ENCODE peak calls at places on chromosomes 2 and 18, in ten cellular contexts. One of them, this sample, is unnamed.

GRCh38 chr2:191376981-191377629 is 131.9 kb downstream of the MYO1B start:
- DNase-seq in foreskin keratinocyte: peak
- DNase-seq in lung: peak
- DNase-seq in GM10248: no peak
- DNase-seq in foreskin fibroblast: peak
- DNase-seq in WTC11: no peak
- DNase-seq in left ventricle myocardium inferior: peak
- DNase-seq in HFFc6: peak
- DNase-seq in K562: peak
- DNase-seq in H9: no peak
- DNase-seq in this sample: peak

GRCh38 chr2:215271466-215271865 is 40.4 kb upstream of the ATIC start:
- DNase-seq in foreskin keratinocyte: no peak
- DNase-seq in lung: no peak
- DNase-seq in GM10248: no peak
- DNase-seq in foreskin fibroblast: no peak
- DNase-seq in WTC11: peak
- DNase-seq in left ventricle myocardium inferior: no peak
- DNase-seq in HFFc6: no peak
- DNase-seq in K562: no peak
- DNase-seq in H9: peak
- DNase-seq in this sample: no peak

GRCh38 chr18:32469190-32469611 is 1.5 kb downstream of the GAREM1 start:
- DNase-seq in foreskin keratinocyte: peak
- DNase-seq in lung: peak
- DNase-seq in GM10248: no peak
- DNase-seq in foreskin fibroblast: peak
- DNase-seq in WTC11: no peak
- DNase-seq in left ventricle myocardium inferior: peak
- DNase-seq in HFFc6: peak
- DNase-seq in K562: no peak
- DNase-seq in H9: no peak
- DNase-seq in this sample: no peak

GRCh38 chr2:215680605-215681598 is 245.0 kb upstream of the FN1 start:
- DNase-seq in foreskin keratinocyte: peak
- DNase-seq in lung: peak
- DNase-seq in GM10248: no peak
- DNase-seq in foreskin fibroblast: peak
- DNase-seq in WTC11: no peak
- DNase-seq in left ventricle myocardium inferior: no peak
- DNase-seq in HFFc6: peak
- DNase-seq in K562: no peak
- DNase-seq in H9: no peak
- DNase-seq in this sample: peak

GRCh38 chr2:171390941-171391516 is 42.8 kb downstream of the METTL8 start:
- DNase-seq in foreskin keratinocyte: peak
- DNase-seq in lung: no peak
- DNase-seq in GM10248: no peak
- DNase-seq in foreskin fibroblast: peak
- DNase-seq in WTC11: no peak
- DNase-seq in left ventricle myocardium inferior: no peak
- DNase-seq in HFFc6: peak
- DNase-seq in K562: no peak
- DNase-seq in H9: no peak
- DNase-seq in this sample: peak

GRCh38 chr18:35467624-35468016 is 30.1 kb downstream of the INO80C start:
- DNase-seq in foreskin keratinocyte: no peak
- DNase-seq in lung: no peak
- DNase-seq in GM10248: peak
- DNase-seq in foreskin fibroblast: no peak
- DNase-seq in WTC11: no peak
- DNase-seq in left ventricle myocardium inferior: no peak
- DNase-seq in HFFc6: no peak
- DNase-seq in K562: no peak
- DNase-seq in H9: no peak
- DNase-seq in this sample: no peak

GRCh38 chr2:226354434-226354833 is 445.2 kb downstream of the IRS1 start:
- DNase-seq in foreskin keratinocyte: peak
- DNase-seq in lung: no peak
- DNase-seq in GM10248: no peak
- DNase-seq in foreskin fibroblast: no peak
- DNase-seq in WTC11: no peak
- DNase-seq in left ventricle myocardium inferior: no peak
- DNase-seq in HFFc6: peak
- DNase-seq in K562: no peak
- DNase-seq in H9: no peak
- DNase-seq in this sample: peak

GRCh38 chr2:178190938-178191910 is 3.1 kb upstream of the OSBPL6 start:
- DNase-seq in foreskin keratinocyte: peak
- DNase-seq in lung: no peak
- DNase-seq in GM10248: no peak
- DNase-seq in foreskin fibroblast: no peak
- DNase-seq in WTC11: no peak
- DNase-seq in left ventricle myocardium inferior: no peak
- DNase-seq in HFFc6: no peak
- DNase-seq in K562: no peak
- DNase-seq in H9: no peak
- DNase-seq in this sample: no peak

GRCh38 chr2:160322320-160322719 is 122.2 kb upstream of the ITGB6 start:
- DNase-seq in foreskin keratinocyte: no peak
- DNase-seq in lung: no peak
- DNase-seq in GM10248: no peak
- DNase-seq in foreskin fibroblast: no peak
- DNase-seq in WTC11: no peak
- DNase-seq in left ventricle myocardium inferior: no peak
- DNase-seq in HFFc6: no peak
- DNase-seq in K562: no peak
- DNase-seq in H9: no peak
- DNase-seq in this sample: no peak

GRCh38 chr2:101848790-101849410 is 142.9 kb upstream of the IL1R2 start:
- DNase-seq in foreskin keratinocyte: no peak
- DNase-seq in lung: no peak
- DNase-seq in GM10248: no peak
- DNase-seq in foreskin fibroblast: no peak
- DNase-seq in WTC11: no peak
- DNase-seq in left ventricle myocardium inferior: no peak
- DNase-seq in HFFc6: no peak
- DNase-seq in K562: no peak
- DNase-seq in H9: no peak
- DNase-seq in this sample: no peak

GRCh38 chr2:28610583-28611201 is 114.8 kb downstream of the PLB1 start:
- DNase-seq in foreskin keratinocyte: peak
- DNase-seq in lung: no peak
- DNase-seq in GM10248: peak
- DNase-seq in foreskin fibroblast: peak
- DNase-seq in WTC11: no peak
- DNase-seq in left ventricle myocardium inferior: no peak
- DNase-seq in HFFc6: peak
- DNase-seq in K562: peak
- DNase-seq in H9: no peak
- DNase-seq in this sample: peak

GRCh38 chr2:152646264-152646663 is 71.0 kb downstream of the PRPF40A start:
- DNase-seq in foreskin keratinocyte: no peak
- DNase-seq in lung: no peak
- DNase-seq in GM10248: no peak
- DNase-seq in foreskin fibroblast: no peak
- DNase-seq in WTC11: no peak
- DNase-seq in left ventricle myocardium inferior: no peak
- DNase-seq in HFFc6: no peak
- DNase-seq in K562: no peak
- DNase-seq in H9: no peak
- DNase-seq in this sample: no peak

GRCh38 chr2:230690439-230690838 is 22.2 kb upstream of the CAB39 start:
- DNase-seq in foreskin keratinocyte: no peak
- DNase-seq in lung: peak
- DNase-seq in GM10248: no peak
- DNase-seq in foreskin fibroblast: no peak
- DNase-seq in WTC11: no peak
- DNase-seq in left ventricle myocardium inferior: peak
- DNase-seq in HFFc6: no peak
- DNase-seq in K562: no peak
- DNase-seq in H9: no peak
- DNase-seq in this sample: no peak

GRCh38 chr2:177964892-177965291 is 107.7 kb downstream of the PDE11A start:
- DNase-seq in foreskin keratinocyte: no peak
- DNase-seq in lung: no peak
- DNase-seq in GM10248: no peak
- DNase-seq in foreskin fibroblast: no peak
- DNase-seq in WTC11: no peak
- DNase-seq in left ventricle myocardium inferior: no peak
- DNase-seq in HFFc6: no peak
- DNase-seq in K562: no peak
- DNase-seq in H9: no peak
- DNase-seq in this sample: no peak

GRCh38 chr2:159035790-159036411 is 67.5 kb downstream of the TANC1 start:
- DNase-seq in foreskin keratinocyte: peak
- DNase-seq in lung: peak
- DNase-seq in GM10248: peak
- DNase-seq in foreskin fibroblast: no peak
- DNase-seq in WTC11: peak
- DNase-seq in left ventricle myocardium inferior: no peak
- DNase-seq in HFFc6: peak
- DNase-seq in K562: peak
- DNase-seq in H9: peak
- DNase-seq in this sample: peak

GRCh38 chr2:182283512-182283911 is 143.3 kb downstream of the PDE1A start:
- DNase-seq in foreskin keratinocyte: peak
- DNase-seq in lung: no peak
- DNase-seq in GM10248: no peak
- DNase-seq in foreskin fibroblast: no peak
- DNase-seq in WTC11: no peak
- DNase-seq in left ventricle myocardium inferior: no peak
- DNase-seq in HFFc6: no peak
- DNase-seq in K562: no peak
- DNase-seq in H9: no peak
- DNase-seq in this sample: no peak

GRCh38 chr2:69578201-69578555 is 65.4 kb downstream of the AAK1 start:
- DNase-seq in foreskin keratinocyte: no peak
- DNase-seq in lung: no peak
- DNase-seq in GM10248: no peak
- DNase-seq in foreskin fibroblast: no peak
- DNase-seq in WTC11: no peak
- DNase-seq in left ventricle myocardium inferior: no peak
- DNase-seq in HFFc6: no peak
- DNase-seq in K562: no peak
- DNase-seq in H9: no peak
- DNase-seq in this sample: no peak

GRCh38 chr2:227164745-227165350 is 424 bp downstream of the COL4A3 start:
- DNase-seq in foreskin keratinocyte: no peak
- DNase-seq in lung: no peak
- DNase-seq in GM10248: peak
- DNase-seq in foreskin fibroblast: no peak
- DNase-seq in WTC11: peak
- DNase-seq in left ventricle myocardium inferior: no peak
- DNase-seq in HFFc6: no peak
- DNase-seq in K562: no peak
- DNase-seq in H9: peak
- DNase-seq in this sample: no peak

GRCh38 chr2:100281521-100282438 is 40.5 kb downstream of the LONRF2 start:
- DNase-seq in foreskin keratinocyte: no peak
- DNase-seq in lung: no peak
- DNase-seq in GM10248: no peak
- DNase-seq in foreskin fibroblast: no peak
- DNase-seq in WTC11: no peak
- DNase-seq in left ventricle myocardium inferior: no peak
- DNase-seq in HFFc6: no peak
- DNase-seq in K562: peak
- DNase-seq in H9: no peak
- DNase-seq in this sample: peak

GRCh38 chr18:76377359-76377756 is 117.7 kb downstream of the ZNF516 start:
- DNase-seq in foreskin keratinocyte: no peak
- DNase-seq in lung: no peak
- DNase-seq in GM10248: no peak
- DNase-seq in foreskin fibroblast: no peak
- DNase-seq in WTC11: no peak
- DNase-seq in left ventricle myocardium inferior: no peak
- DNase-seq in HFFc6: no peak
- DNase-seq in K562: no peak
- DNase-seq in H9: no peak
- DNase-seq in this sample: no peak
- TF ChIP-seq CTCF in foreskin keratinocyte: no peak
- TF ChIP-seq CTCF in lung: no peak
- TF ChIP-seq CTCF in GM10248: no peak
- TF ChIP-seq CTCF in foreskin fibroblast: no peak
- TF ChIP-seq CTCF in WTC11: no peak
- TF ChIP-seq CTCF in left ventricle myocardium inferior: no peak
- TF ChIP-seq CTCF in HFFc6: no peak
- TF ChIP-seq CTCF in K562: no peak
- TF ChIP-seq CTCF in H9: no peak
- TF ChIP-seq CTCF in this sample: no peak

GRCh38 chr18:27856839-27857238 is 320.1 kb downstream of the CDH2 start:
- DNase-seq in foreskin keratinocyte: no peak
- DNase-seq in lung: no peak
- DNase-seq in GM10248: no peak
- DNase-seq in foreskin fibroblast: no peak
- DNase-seq in WTC11: no peak
- DNase-seq in left ventricle myocardium inferior: no peak
- DNase-seq in HFFc6: no peak
- DNase-seq in K562: no peak
- DNase-seq in H9: no peak
- DNase-seq in this sample: no peak
- TF ChIP-seq CTCF in foreskin keratinocyte: no peak
- TF ChIP-seq CTCF in lung: no peak
- TF ChIP-seq CTCF in GM10248: no peak
- TF ChIP-seq CTCF in foreskin fibroblast: no peak
- TF ChIP-seq CTCF in WTC11: no peak
- TF ChIP-seq CTCF in left ventricle myocardium inferior: no peak
- TF ChIP-seq CTCF in HFFc6: no peak
- TF ChIP-seq CTCF in K562: no peak
- TF ChIP-seq CTCF in H9: no peak
- TF ChIP-seq CTCF in this sample: no peak

DNA sequence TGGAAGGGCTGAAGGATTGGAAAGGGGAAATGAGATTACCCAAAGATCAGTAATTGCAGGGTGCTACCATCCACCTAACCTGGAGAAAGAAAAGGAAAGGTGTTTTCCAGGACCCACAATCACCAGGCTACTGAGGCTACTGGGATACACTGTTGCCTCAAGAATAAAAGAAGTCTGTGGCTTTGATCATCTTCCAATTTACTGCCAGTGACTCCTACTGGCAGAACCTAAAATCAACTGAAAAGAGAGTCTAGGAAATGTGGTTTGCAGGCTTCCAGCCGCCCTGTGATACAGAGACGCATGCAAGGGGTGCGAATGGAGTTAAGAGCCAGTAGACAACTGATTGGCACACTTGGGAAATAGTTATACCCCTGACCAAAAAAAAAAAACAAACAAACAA is 16.6 kb upstream of the TTL start:
- DNase-seq in foreskin keratinocyte: peak
- DNase-seq in lung: no peak
- DNase-seq in GM10248: no peak
- DNase-seq in foreskin fibroblast: no peak
- DNase-seq in WTC11: no peak
- DNase-seq in left ventricle myocardium inferior: no peak
- DNase-seq in HFFc6: no peak
- DNase-seq in K562: peak
- DNase-seq in H9: no peak
- DNase-seq in this sample: peak
- TF ChIP-seq CTCF in foreskin keratinocyte: peak
- TF ChIP-seq CTCF in lung: no peak
- TF ChIP-seq CTCF in GM10248: no peak
- TF ChIP-seq CTCF in foreskin fibroblast: peak
- TF ChIP-seq CTCF in WTC11: peak
- TF ChIP-seq CTCF in left ventricle myocardium inferior: peak
- TF ChIP-seq CTCF in HFFc6: peak
- TF ChIP-seq CTCF in K562: peak
- TF ChIP-seq CTCF in H9: peak
- TF ChIP-seq CTCF in this sample: peak

GRCh38 chr2:36410681-36411080 is 55.1 kb downstream of the CRIM1 start:
- DNase-seq in foreskin keratinocyte: no peak
- DNase-seq in lung: no peak
- DNase-seq in GM10248: no peak
- DNase-seq in foreskin fibroblast: no peak
- DNase-seq in WTC11: no peak
- DNase-seq in left ventricle myocardium inferior: no peak
- DNase-seq in HFFc6: no peak
- DNase-seq in K562: no peak
- DNase-seq in H9: no peak
- DNase-seq in this sample: no peak
- TF ChIP-seq CTCF in foreskin keratinocyte: no peak
- TF ChIP-seq CTCF in lung: no peak
- TF ChIP-seq CTCF in GM10248: no peak
- TF ChIP-seq CTCF in foreskin fibroblast: no peak
- TF ChIP-seq CTCF in WTC11: no peak
- TF ChIP-seq CTCF in left ventricle myocardium inferior: no peak
- TF ChIP-seq CTCF in HFFc6: no peak
- TF ChIP-seq CTCF in K562: no peak
- TF ChIP-seq CTCF in H9: no peak
- TF ChIP-seq CTCF in this sample: no peak